ENCODE peak calls at places on chromosomes 6 and 20, in six cellular contexts. L is NCI-H510A treated with DMSO at 0.1 percent for 48 hours, O is sigmoid colon, S is H9, D is HuH-7.5, G is PC-3. T is an unnamed sample.

GRCh38 chr20:10414982-10415650 is 18.9 kb downstream of the MKKS start:
- DNase-seq in O (no peak), D (no peak), G (peak), L (no peak), S (no peak), T (no peak)

GRCh38 chr6:16163535-16164300 is 34.8 kb downstream of the MYLIP start:
- DNase-seq in L (no peak), O (no peak), S (no peak), G (peak), D (no peak), T (no peak)

GRCh38 chr20:59568509-59569024 is 35.8 kb upstream of the PHACTR3 start:
- DNase-seq in O (no peak), G (no peak), D (no peak), S (no peak), L (no peak), T (no peak)

GRCh38 chr6:1499798-1500197 is 109.9 kb upstream of the FOXC1 start:
- DNase-seq in S (no peak), O (no peak), L (no peak), D (no peak), G (no peak), T (no peak)

GRCh38 chr6:56532766-56533551 is 109.7 kb downstream of the DST start:
- DNase-seq in L (no peak), G (no peak), S (no peak), O (no peak), D (no peak), T (no peak)

GRCh38 chr6:31597006-31597405 is 4.2 kb upstream of the NCR3 start:
- DNase-seq in S (no peak), G (peak), L (peak), O (no peak), D (no peak), T (no peak)

GRCh38 chr20:54350415-54350814 is 125.0 kb upstream of the DOK5 start:
- DNase-seq in O (no peak), D (no peak), L (no peak), G (no peak), S (no peak), T (no peak)

GRCh38 chr6:81451787-81452186 is 300.7 kb downstream of the TENT5A start:
- DNase-seq in L (peak), G (peak), D (no peak), O (no peak), S (no peak), T (no peak)

GRCh38 chr6:14207493-14207892 is 89.9 kb downstream of the CD83 start:
- DNase-seq in O (no peak), D (no peak), G (no peak), S (no peak), L (no peak), T (no peak)

GRCh38 chr6:165571068-165571682 is 91.9 kb downstream of the PDE10A start:
- DNase-seq in S (no peak), G (no peak), L (no peak), O (no peak), D (no peak), T (no peak)

GRCh38 chr6:153957409-153957808 is 81.6 kb upstream of the OPRM1 start:
- DNase-seq in S (no peak), G (no peak), L (no peak), O (no peak), D (no peak), T (no peak)

GRCh38 chr20:20664795-20665194 is 47.6 kb downstream of the RALGAPA2 start:
- DNase-seq in D (peak), G (peak), S (no peak), O (no peak), L (peak), T (no peak)

GRCh38 chr6:55957961-55958422 is 82.6 kb upstream of the BMP5 start:
- DNase-seq in L (no peak), S (no peak), G (no peak), D (no peak), O (no peak), T (no peak)

GRCh38 chr20:1437222-1437904 is 29.3 kb downstream of the NSFL1C start:
- DNase-seq in G (peak), O (peak), L (peak), D (peak), S (peak), T (no peak)

GRCh38 chr6:112038268-112038667 is 15.6 kb upstream of the CCN6 start:
- DNase-seq in L (no peak), S (no peak), D (no peak), G (no peak), O (peak), T (no peak)

GRCh38 chr6:133631421-133631820 is 257.5 kb upstream of the TCF21 start:
- DNase-seq in S (no peak), D (no peak), L (no peak), O (no peak), G (peak), T (no peak)

GRCh38 chr6:107244742-107245470 is 129.6 kb upstream of the BEND3 start:
- DNase-seq in O (no peak), D (no peak), G (no peak), L (no peak), S (no peak), T (no peak)

GRCh38 chr6:166206510-166207389 is 39.1 kb upstream of the TBXT start:
- DNase-seq in S (no peak), L (no peak), D (no peak), G (no peak), O (no peak), T (no peak)